ENCODE peak calls at places on chromosomes 4 and X, in seven cellular contexts. One of them, this sample, is unnamed.

GRCh38 chr4:165540206-165540865 is 161.5 kb downstream of the CPE start:
- DNase-seq in uterus: no peak
- DNase-seq in left ventricle myocardium inferior: no peak
- DNase-seq in tibial artery: no peak
- DNase-seq in stomach: no peak
- DNase-seq in body of pancreas: no peak
- DNase-seq in mucosa of descending colon: no peak
- DNase-seq in this sample: no peak

GRCh38 chr4:13887010-13887409 is 259.5 kb upstream of the BOD1L1 start:
- DNase-seq in uterus: no peak
- DNase-seq in left ventricle myocardium inferior: no peak
- DNase-seq in tibial artery: no peak
- DNase-seq in stomach: no peak
- DNase-seq in body of pancreas: no peak
- DNase-seq in mucosa of descending colon: no peak
- DNase-seq in this sample: no peak

GRCh38 chrX:140141444-140142029 is 176.2 kb upstream of the CXorf66 start:
- DNase-seq in uterus: no peak
- DNase-seq in left ventricle myocardium inferior: no peak
- DNase-seq in tibial artery: no peak
- DNase-seq in stomach: peak
- DNase-seq in body of pancreas: peak
- DNase-seq in mucosa of descending colon: no peak
- DNase-seq in this sample: peak

GRCh38 chr4:48439988-48440387 is 43.2 kb upstream of the SLC10A4 start:
- DNase-seq in uterus: no peak
- DNase-seq in left ventricle myocardium inferior: no peak
- DNase-seq in tibial artery: no peak
- DNase-seq in stomach: peak
- DNase-seq in body of pancreas: peak
- DNase-seq in mucosa of descending colon: no peak
- DNase-seq in this sample: peak

GRCh38 chr4:7425171-7425570 is 9.6 kb downstream of the PSAPL1 start:
- DNase-seq in uterus: no peak
- DNase-seq in left ventricle myocardium inferior: peak
- DNase-seq in tibial artery: peak
- DNase-seq in stomach: peak
- DNase-seq in body of pancreas: no peak
- DNase-seq in mucosa of descending colon: no peak
- DNase-seq in this sample: no peak

GRCh38 chr4:113957961-113958360 is 21.5 kb downstream of the ARSJ start:
- DNase-seq in uterus: no peak
- DNase-seq in left ventricle myocardium inferior: no peak
- DNase-seq in tibial artery: no peak
- DNase-seq in stomach: no peak
- DNase-seq in body of pancreas: no peak
- DNase-seq in mucosa of descending colon: no peak
- DNase-seq in this sample: peak

GRCh38 chrX:18702362-18703195 is 4.9 kb upstream of the PPEF1 start:
- DNase-seq in uterus: no peak
- DNase-seq in left ventricle myocardium inferior: no peak
- DNase-seq in tibial artery: no peak
- DNase-seq in stomach: no peak
- DNase-seq in body of pancreas: no peak
- DNase-seq in mucosa of descending colon: no peak
- DNase-seq in this sample: peak

GRCh38 chrX:11386001-11386523 is 92.8 kb downstream of the AMELX start:
- DNase-seq in uterus: peak
- DNase-seq in left ventricle myocardium inferior: no peak
- DNase-seq in tibial artery: peak
- DNase-seq in stomach: no peak
- DNase-seq in body of pancreas: no peak
- DNase-seq in mucosa of descending colon: peak
- DNase-seq in this sample: peak

GRCh38 chr4:99679204-99679603 is 21.6 kb upstream of the C4orf54 start:
- DNase-seq in uterus: no peak
- DNase-seq in left ventricle myocardium inferior: peak
- DNase-seq in tibial artery: no peak
- DNase-seq in stomach: no peak
- DNase-seq in body of pancreas: peak
- DNase-seq in mucosa of descending colon: no peak
- DNase-seq in this sample: no peak

GRCh38 chr4:78293841-78294301 is 236.7 kb downstream of the FRAS1 start:
- DNase-seq in uterus: no peak
- DNase-seq in left ventricle myocardium inferior: no peak
- DNase-seq in tibial artery: no peak
- DNase-seq in stomach: no peak
- DNase-seq in body of pancreas: no peak
- DNase-seq in mucosa of descending colon: no peak
- DNase-seq in this sample: peak

GRCh38 chr4:163180087-163180486 is 13.4 kb upstream of the NAF1 start:
- DNase-seq in uterus: no peak
- DNase-seq in left ventricle myocardium inferior: no peak
- DNase-seq in tibial artery: no peak
- DNase-seq in stomach: no peak
- DNase-seq in body of pancreas: no peak
- DNase-seq in mucosa of descending colon: no peak
- DNase-seq in this sample: no peak

GRCh38 chr4:78775278-78776030 is 696 bp upstream of the BMP2K start:
- DNase-seq in uterus: peak
- DNase-seq in left ventricle myocardium inferior: peak
- DNase-seq in tibial artery: peak
- DNase-seq in stomach: peak
- DNase-seq in body of pancreas: peak
- DNase-seq in mucosa of descending colon: peak
- DNase-seq in this sample: peak

GRCh38 chr4:7964890-7965662 is 25.4 kb upstream of the AFAP1 start:
- DNase-seq in uterus: peak
- DNase-seq in left ventricle myocardium inferior: peak
- DNase-seq in tibial artery: no peak
- DNase-seq in stomach: no peak
- DNase-seq in body of pancreas: peak
- DNase-seq in mucosa of descending colon: no peak
- DNase-seq in this sample: peak

GRCh38 chr4:85603437-85604336 is 128.7 kb downstream of the ARHGAP24 start:
- DNase-seq in uterus: no peak
- DNase-seq in left ventricle myocardium inferior: no peak
- DNase-seq in tibial artery: no peak
- DNase-seq in stomach: no peak
- DNase-seq in body of pancreas: no peak
- DNase-seq in mucosa of descending colon: no peak
- DNase-seq in this sample: peak

GRCh38 chr4:137129471-137130244 is 402.6 kb downstream of the PCDH18 start:
- DNase-seq in uterus: no peak
- DNase-seq in left ventricle myocardium inferior: no peak
- DNase-seq in tibial artery: no peak
- DNase-seq in stomach: no peak
- DNase-seq in body of pancreas: no peak
- DNase-seq in mucosa of descending colon: no peak
- DNase-seq in this sample: peak

GRCh38 chrX:120790118-120790517 is 85.5 kb downstream of the CT47B1 start:
- DNase-seq in uterus: peak
- DNase-seq in left ventricle myocardium inferior: no peak
- DNase-seq in tibial artery: no peak
- DNase-seq in stomach: peak
- DNase-seq in body of pancreas: peak
- DNase-seq in mucosa of descending colon: no peak
- DNase-seq in this sample: peak

GRCh38 chr4:64157397-64157796 is 251.9 kb downstream of the TECRL start:
- DNase-seq in uterus: no peak
- DNase-seq in left ventricle myocardium inferior: no peak
- DNase-seq in tibial artery: no peak
- DNase-seq in stomach: no peak
- DNase-seq in body of pancreas: no peak
- DNase-seq in mucosa of descending colon: no peak
- DNase-seq in this sample: no peak

GRCh38 chrX:2608638-2609430 is 82.3 kb upstream of the CD99 start:
- DNase-seq in uterus: peak
- DNase-seq in left ventricle myocardium inferior: peak
- DNase-seq in tibial artery: peak
- DNase-seq in stomach: peak
- DNase-seq in body of pancreas: peak
- DNase-seq in mucosa of descending colon: peak
- DNase-seq in this sample: peak

GRCh38 chr4:2051086-2051485 is 8.0 kb upstream of the NAT8L start:
- DNase-seq in uterus: no peak
- DNase-seq in left ventricle myocardium inferior: no peak
- DNase-seq in tibial artery: no peak
- DNase-seq in stomach: no peak
- DNase-seq in body of pancreas: no peak
- DNase-seq in mucosa of descending colon: no peak
- DNase-seq in this sample: no peak

GRCh38 chrX:37779857-37780256 is at the start of gene CYBB:
- DNase-seq in uterus: no peak
- DNase-seq in left ventricle myocardium inferior: no peak
- DNase-seq in tibial artery: no peak
- DNase-seq in stomach: no peak
- DNase-seq in body of pancreas: no peak
- DNase-seq in mucosa of descending colon: no peak
- DNase-seq in this sample: no peak

GRCh38 chr4:175656615-175657014 is 155.4 kb downstream of the GPM6A start:
- DNase-seq in uterus: no peak
- DNase-seq in left ventricle myocardium inferior: no peak
- DNase-seq in tibial artery: no peak
- DNase-seq in stomach: no peak
- DNase-seq in body of pancreas: no peak
- DNase-seq in mucosa of descending colon: no peak
- DNase-seq in this sample: peak

GRCh38 chrX:45697591-45697990 is 496.9 kb upstream of the DIPK2B start:
- DNase-seq in uterus: peak
- DNase-seq in left ventricle myocardium inferior: no peak
- DNase-seq in tibial artery: no peak
- DNase-seq in stomach: no peak
- DNase-seq in body of pancreas: no peak
- DNase-seq in mucosa of descending colon: no peak
- DNase-seq in this sample: peak

GRCh38 chr4:42397635-42398447 is 553 bp downstream of the SHISA3 start:
- DNase-seq in uterus: no peak
- DNase-seq in left ventricle myocardium inferior: peak
- DNase-seq in tibial artery: no peak
- DNase-seq in stomach: no peak
- DNase-seq in body of pancreas: peak
- DNase-seq in mucosa of descending colon: peak
- DNase-seq in this sample: peak

DNA sequence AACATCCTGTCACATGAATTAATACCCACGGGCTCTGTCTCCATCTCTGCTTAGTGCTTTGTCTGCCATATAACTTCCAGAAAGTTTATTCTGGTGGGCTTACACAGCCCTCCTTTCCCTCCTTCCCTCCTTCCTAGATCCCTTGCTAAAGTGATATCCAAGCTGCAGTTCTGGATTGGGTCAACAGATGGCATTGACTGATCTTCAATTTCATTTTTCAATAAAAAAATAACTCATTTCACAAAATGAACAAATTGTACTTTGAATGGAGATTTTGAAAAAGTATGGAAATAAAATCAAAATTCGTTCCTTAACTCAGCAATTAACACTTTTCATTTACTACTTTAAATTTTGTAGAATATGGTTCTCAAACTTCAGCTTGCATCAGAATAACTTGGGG is 94.9 kb downstream of the NXF2 start:
- DNase-seq in uterus: no peak
- DNase-seq in left ventricle myocardium inferior: no peak
- DNase-seq in tibial artery: no peak
- DNase-seq in stomach: no peak
- DNase-seq in body of pancreas: no peak
- DNase-seq in mucosa of descending colon: no peak
- DNase-seq in this sample: no peak
- TF ChIP-seq CTCF in uterus: no peak
- TF ChIP-seq CTCF in left ventricle myocardium inferior: peak
- TF ChIP-seq CTCF in tibial artery: no peak
- TF ChIP-seq CTCF in stomach: no peak
- TF ChIP-seq CTCF in body of pancreas: no peak
- TF ChIP-seq CTCF in mucosa of descending colon: no peak
- TF ChIP-seq CTCF in this sample: peak

GRCh38 chrX:54529166-54529558 is 857 bp upstream of the GNL3L start:
- DNase-seq in uterus: no peak
- DNase-seq in left ventricle myocardium inferior: no peak
- DNase-seq in tibial artery: no peak
- DNase-seq in stomach: no peak
- DNase-seq in body of pancreas: no peak
- DNase-seq in mucosa of descending colon: no peak
- DNase-seq in this sample: no peak
- H3K4me3 ChIP-seq in uterus: peak
- H3K4me3 ChIP-seq in left ventricle myocardium inferior: peak
- H3K4me3 ChIP-seq in tibial artery: peak
- H3K4me3 ChIP-seq in stomach: peak
- H3K4me3 ChIP-seq in body of pancreas: no peak
- H3K4me3 ChIP-seq in mucosa of descending colon: no peak
- H3K4me3 ChIP-seq in this sample: peak

DNA sequence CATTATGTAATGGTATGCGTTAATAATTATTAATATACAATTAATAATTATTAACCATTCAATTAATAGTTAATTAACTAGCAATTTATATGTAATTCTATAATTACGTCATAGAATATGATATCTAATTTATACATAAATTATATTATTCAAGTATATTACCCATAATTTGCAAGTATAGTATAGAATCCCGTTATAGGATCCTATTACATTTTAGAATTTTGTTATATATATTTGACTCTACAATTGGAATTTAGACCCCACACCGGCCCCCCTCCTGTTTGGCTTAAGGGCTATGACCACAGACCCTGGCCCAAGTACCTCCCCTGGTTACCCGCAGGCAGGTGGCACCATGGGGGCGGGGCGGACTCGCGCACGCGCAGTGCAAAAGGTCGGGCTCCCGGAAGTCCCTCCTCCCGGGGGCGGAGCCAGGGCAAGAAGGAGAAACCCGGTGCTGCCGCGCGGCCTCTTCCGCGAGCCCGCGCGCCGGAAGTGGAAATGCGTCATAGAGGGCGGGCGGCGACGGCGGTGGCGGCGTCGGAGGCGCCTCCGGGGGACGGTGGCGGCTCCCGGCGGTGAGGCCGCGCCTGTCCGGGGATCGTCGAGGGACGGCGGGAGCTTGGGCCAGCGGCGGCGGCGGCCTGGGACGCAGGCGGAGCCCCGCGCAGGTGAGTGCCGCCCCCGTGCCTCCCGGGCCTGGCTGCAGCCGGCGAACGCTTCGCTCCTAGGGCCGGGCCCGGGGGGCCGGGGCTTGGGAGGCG is at the start of gene AKAP17A:
- DNase-seq in uterus: peak
- DNase-seq in left ventricle myocardium inferior: peak
- DNase-seq in tibial artery: peak
- DNase-seq in stomach: peak
- DNase-seq in body of pancreas: peak
- DNase-seq in mucosa of descending colon: peak
- DNase-seq in this sample: peak
- TF ChIP-seq CTCF in uterus: peak
- TF ChIP-seq CTCF in left ventricle myocardium inferior: peak
- TF ChIP-seq CTCF in tibial artery: no peak
- TF ChIP-seq CTCF in stomach: peak
- TF ChIP-seq CTCF in body of pancreas: no peak
- TF ChIP-seq CTCF in mucosa of descending colon: no peak
- TF ChIP-seq CTCF in this sample: no peak

DNA sequence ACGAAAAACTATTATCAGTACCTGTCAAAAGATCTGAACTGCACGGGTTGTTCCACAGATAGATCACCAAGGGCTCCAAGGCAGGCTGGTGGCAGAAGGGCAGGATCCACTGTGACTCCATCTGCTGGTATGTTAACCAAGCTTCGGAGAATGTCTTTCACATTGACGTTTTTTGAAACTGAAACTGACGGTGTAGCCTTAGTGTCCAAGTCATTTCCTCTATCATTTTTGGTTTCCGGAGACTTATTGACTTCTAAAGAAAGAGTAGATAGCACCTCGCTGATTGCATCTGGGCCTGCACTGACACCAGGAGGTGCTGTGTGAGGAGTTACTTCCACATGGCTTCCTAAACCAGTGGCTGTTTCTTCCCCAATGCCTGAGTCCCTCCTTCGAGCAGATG is 186.9 kb downstream of the LRBA start:
- DNase-seq in uterus: no peak
- DNase-seq in left ventricle myocardium inferior: no peak
- DNase-seq in tibial artery: no peak
- DNase-seq in stomach: no peak
- DNase-seq in body of pancreas: no peak
- DNase-seq in mucosa of descending colon: peak
- DNase-seq in this sample: no peak
- H3K4me3 ChIP-seq in uterus: no peak
- H3K4me3 ChIP-seq in left ventricle myocardium inferior: no peak
- H3K4me3 ChIP-seq in tibial artery: no peak
- H3K4me3 ChIP-seq in stomach: no peak
- H3K4me3 ChIP-seq in body of pancreas: no peak
- H3K4me3 ChIP-seq in mucosa of descending colon: no peak
- H3K4me3 ChIP-seq in this sample: no peak

This sample was measured in fibroblast of villous mesenchyme.